ENCODE peak calls at places on chromosomes 5 and 9, in seven cellular contexts. G is SK-N-SH, S is aorta, O is psoas muscle, J is upper lobe of right lung, X is A673, F is mesenchymal stem cell. N is an unnamed sample.

GRCh38 chr9:135523521-135524129 is 2.4 kb downstream of the LCN1 start:
- DNase-seq in G (no peak), S (no peak), O (no peak), J (peak), X (no peak), F (no peak), N (no peak)

GRCh38 chr9:33468215-33468730 is 5.5 kb downstream of the NOL6 start:
- DNase-seq in G (no peak), S (peak), O (peak), J (peak), X (no peak), F (no peak), N (no peak)

GRCh38 chr9:127813739-127814226 is 11.1 kb downstream of the FPGS start:
- DNase-seq in G (peak), S (no peak), O (no peak), J (no peak), X (no peak), F (no peak), N (peak)

GRCh38 chr5:87383216-87383615 is 29.5 kb downstream of the CCNH start:
- DNase-seq in G (no peak), S (no peak), O (no peak), J (no peak), X (no peak), F (peak), N (no peak)

GRCh38 chr9:3828495-3828894 is 302.7 kb upstream of the RFX3 start:
- DNase-seq in G (no peak), S (no peak), O (no peak), J (no peak), X (no peak), F (peak), N (no peak)

GRCh38 chr9:90894956-90895687 is 93.5 kb downstream of the SYK start:
- DNase-seq in G (peak), S (no peak), O (no peak), J (no peak), X (peak), F (peak), N (no peak)

GRCh38 chr5:74206571-74207550 is 433.7 kb downstream of the ENC1 start:
- DNase-seq in G (peak), S (peak), O (peak), J (peak), X (peak), F (no peak), N (no peak)

GRCh38 chr9:108567571-108567970 is 288.2 kb downstream of the ACTL7B start:
- DNase-seq in G (no peak), S (no peak), O (no peak), J (no peak), X (no peak), F (no peak), N (no peak)

GRCh38 chr5:140821375-140822280 is at the start of gene PCDHA5:
- DNase-seq in G (no peak), S (no peak), O (no peak), J (no peak), X (peak), F (no peak), N (peak)

GRCh38 chr9:742914-743594 is 98.4 kb upstream of the DMRT1 start:
- DNase-seq in G (no peak), S (no peak), O (no peak), J (no peak), X (no peak), F (no peak), N (no peak)

GRCh38 chr5:87411586-87412416 is 929 bp downstream of the CCNH start:
- DNase-seq in G (peak), S (peak), O (peak), J (no peak), X (peak), F (peak), N (peak)

GRCh38 chr5:139845846-139846681 is 50.5 kb downstream of the PSD2 start:
- DNase-seq in G (no peak), S (no peak), O (no peak), J (peak), X (no peak), F (no peak), N (no peak)

GRCh38 chr5:115778417-115778816 is 38.0 kb downstream of the CDO1 start:
- DNase-seq in G (no peak), S (no peak), O (no peak), J (no peak), X (no peak), F (peak), N (no peak)

GRCh38 chr9:134088064-134088725 is 20.4 kb upstream of the BRD3 start:
- DNase-seq in G (peak), S (no peak), O (no peak), J (peak), X (no peak), F (no peak), N (no peak)

GRCh38 chr9:16267336-16268036 is 603.0 kb downstream of the BNC2 start:
- DNase-seq in G (peak), S (no peak), O (no peak), J (no peak), X (no peak), F (peak), N (no peak)

GRCh38 chr5:77568555-77568954 is 70.0 kb downstream of the OTP start:
- DNase-seq in G (no peak), S (no peak), O (no peak), J (no peak), X (no peak), F (no peak), N (no peak)

GRCh38 chr9:68552700-68553099 is 12.0 kb upstream of the TMEM252 start:
- DNase-seq in G (no peak), S (no peak), O (no peak), J (no peak), X (no peak), F (peak), N (no peak)

DNA sequence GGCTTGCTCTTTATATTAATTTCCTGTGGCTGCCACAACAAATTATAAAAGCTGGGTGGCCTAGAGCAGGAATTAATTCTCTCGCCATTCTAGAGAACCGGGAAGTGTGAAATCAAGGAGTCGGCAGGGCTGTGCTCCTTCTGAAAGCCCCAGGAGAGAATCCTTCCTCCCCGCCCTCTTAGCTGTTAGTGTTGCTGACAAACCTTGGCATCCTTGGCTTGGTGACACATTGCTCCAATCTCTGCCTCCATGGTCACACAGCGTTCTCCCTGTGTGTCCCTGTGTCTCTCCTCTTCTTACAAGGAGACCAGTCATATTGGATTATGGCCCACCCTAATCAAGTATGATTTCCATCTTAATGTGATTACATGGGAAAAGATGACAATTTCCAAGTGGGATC is 55.9 kb upstream of the NEURL1B start:
- DNase-seq in G (no peak), S (no peak), O (peak), J (no peak), X (no peak), F (no peak), N (no peak)
- H3K27ac ChIP-seq in G (no peak), S (no peak), O (peak), J (peak), X (no peak), F (no peak), N (peak)

DNA sequence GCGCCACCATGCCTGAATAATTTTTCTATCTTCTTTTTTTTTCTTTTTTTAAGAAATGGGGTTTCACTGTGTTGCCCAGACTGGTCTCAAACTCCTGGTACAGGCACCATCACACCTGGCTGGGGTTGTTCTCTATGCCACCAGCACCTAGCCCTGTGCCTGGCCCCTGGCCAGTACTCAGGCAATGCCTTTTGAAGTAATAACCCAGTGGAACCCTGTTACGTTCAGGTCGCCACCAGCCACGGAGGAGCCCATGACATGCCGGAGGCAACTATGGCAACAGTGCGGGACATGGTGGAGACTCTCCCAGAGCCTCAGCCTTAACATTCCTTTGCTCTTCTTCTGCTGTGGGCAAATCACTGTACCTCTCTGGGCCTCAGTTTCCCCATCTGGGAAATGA is 14.1 kb downstream of the COL15A1 start:
- DNase-seq in G (no peak), S (no peak), O (no peak), J (no peak), X (no peak), F (no peak), N (no peak)
- H3K27ac ChIP-seq in G (no peak), S (peak), O (peak), J (peak), X (no peak), F (no peak), N (peak)

GRCh38 chr9:95689669-95690068 is 172.9 kb upstream of the PTCH1 start:
- DNase-seq in G (no peak), S (no peak), O (no peak), J (no peak), X (no peak), F (no peak), N (no peak)
- H3K27ac ChIP-seq in G (no peak), S (no peak), O (no peak), J (no peak), X (no peak), F (no peak), N (no peak)

GRCh38 chr5:57613726-57614125 is 131.1 kb upstream of the ACTBL2 start:
- DNase-seq in G (no peak), S (no peak), O (no peak), J (no peak), X (no peak), F (no peak), N (no peak)

GRCh38 chr5:57608542-57608941 is 125.9 kb upstream of the ACTBL2 start:
- DNase-seq in G (no peak), S (no peak), O (no peak), J (no peak), X (no peak), F (no peak), N (no peak)
- H3K27ac ChIP-seq in G (no peak), S (no peak), O (no peak), J (no peak), X (no peak), F (no peak), N (no peak)

DNA sequence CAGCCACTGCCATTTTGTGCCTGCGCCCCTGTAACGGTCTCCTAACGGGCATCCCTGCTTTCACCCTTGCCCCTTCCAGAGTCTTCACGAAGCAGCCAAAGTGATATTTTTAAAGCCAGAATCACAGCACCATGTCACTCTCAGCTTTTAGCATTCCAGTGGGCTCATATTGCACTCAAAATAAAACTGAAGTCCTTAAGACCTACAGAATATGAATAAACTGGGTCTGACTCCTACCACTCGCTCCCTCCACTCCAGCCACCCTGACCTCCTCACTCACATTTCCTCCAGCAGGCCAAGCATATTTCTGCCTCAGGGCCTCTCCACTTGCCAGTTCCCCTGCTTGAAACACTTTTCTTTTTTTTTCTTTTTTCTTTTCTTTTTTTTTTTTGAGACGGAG is 2.4 kb upstream of the PDLIM7 start:
- DNase-seq in G (no peak), S (no peak), O (no peak), J (no peak), X (no peak), F (no peak), N (no peak)
- H3K27ac ChIP-seq in G (no peak), S (no peak), O (no peak), J (no peak), X (no peak), F (no peak), N (no peak)